ENCODE peak calls at places on chromosomes 11 and 22, in nine cellular contexts. One of them, this sample, is unnamed.

GRCh38 chr11:19938051-19938856 is 222.0 kb downstream of the DBX1 start:
- DNase-seq in ovary: no peak
- DNase-seq in endothelial cell of umbilical vein: peak; percentile 71
- DNase-seq in adrenal gland: peak; percentile 72
- DNase-seq in A549: peak; percentile 69
- DNase-seq in IMR-90: peak; percentile 54
- DNase-seq in suprapubic skin: no peak
- DNase-seq in tibial nerve: no peak
- DNase-seq in transverse colon: peak; percentile 49
- DNase-seq in this sample: peak; percentile 53

GRCh38 chr11:68159665-68160064 is 38.5 kb upstream of the CHKA start:
- DNase-seq in IMR-90: no peak
- DNase-seq in suprapubic skin: no peak
- DNase-seq in tibial nerve: no peak
- DNase-seq in endothelial cell of umbilical vein: no peak
- DNase-seq in adrenal gland: no peak
- DNase-seq in transverse colon: no peak
- DNase-seq in A549: no peak
- DNase-seq in ovary: no peak
- DNase-seq in this sample: no peak

GRCh38 chr22:47060718-47061117 is 298.3 kb downstream of the TBC1D22A start:
- DNase-seq in endothelial cell of umbilical vein: no peak
- DNase-seq in ovary: no peak
- DNase-seq in adrenal gland: no peak
- DNase-seq in tibial nerve: no peak
- DNase-seq in transverse colon: no peak
- DNase-seq in suprapubic skin: no peak
- DNase-seq in A549: no peak
- DNase-seq in IMR-90: no peak
- DNase-seq in this sample: no peak

GRCh38 chr11:78398715-78399114 is 18.9 kb downstream of the GAB2 start:
- DNase-seq in transverse colon: no peak
- DNase-seq in tibial nerve: no peak
- DNase-seq in endothelial cell of umbilical vein: no peak
- DNase-seq in A549: no peak
- DNase-seq in suprapubic skin: no peak
- DNase-seq in IMR-90: no peak
- DNase-seq in ovary: no peak
- DNase-seq in adrenal gland: no peak
- DNase-seq in this sample: no peak

GRCh38 chr11:105033344-105033743 is 1.6 kb downstream of the CASP1 start:
- DNase-seq in IMR-90: no peak
- DNase-seq in endothelial cell of umbilical vein: no peak
- DNase-seq in tibial nerve: no peak
- DNase-seq in adrenal gland: no peak
- DNase-seq in A549: no peak
- DNase-seq in transverse colon: no peak
- DNase-seq in suprapubic skin: no peak
- DNase-seq in ovary: no peak
- DNase-seq in this sample: no peak

GRCh38 chr22:46936378-46936916 is 174.0 kb downstream of the TBC1D22A start:
- DNase-seq in A549: no peak
- DNase-seq in endothelial cell of umbilical vein: no peak
- DNase-seq in IMR-90: no peak
- DNase-seq in suprapubic skin: no peak
- DNase-seq in adrenal gland: peak; percentile 54
- DNase-seq in tibial nerve: no peak
- DNase-seq in transverse colon: no peak
- DNase-seq in ovary: no peak
- DNase-seq in this sample: no peak

GRCh38 chr11:60775420-60775961 is 9.6 kb upstream of the MS4A10 start:
- DNase-seq in transverse colon: peak; percentile 91
- DNase-seq in A549: peak; percentile 83
- DNase-seq in IMR-90: peak; percentile 86
- DNase-seq in endothelial cell of umbilical vein: peak; percentile 95
- DNase-seq in adrenal gland: peak; percentile 95
- DNase-seq in tibial nerve: peak; percentile 78
- DNase-seq in suprapubic skin: peak; percentile 82
- DNase-seq in ovary: peak; percentile 87
- DNase-seq in this sample: peak; percentile 88

GRCh38 chr11:122095950-122096942 is 19.8 kb downstream of the BLID start:
- DNase-seq in suprapubic skin: no peak
- DNase-seq in adrenal gland: no peak
- DNase-seq in transverse colon: no peak
- DNase-seq in ovary: no peak
- DNase-seq in tibial nerve: no peak
- DNase-seq in A549: no peak
- DNase-seq in IMR-90: peak; percentile 81
- DNase-seq in endothelial cell of umbilical vein: peak; percentile 21
- DNase-seq in this sample: no peak

DNA sequence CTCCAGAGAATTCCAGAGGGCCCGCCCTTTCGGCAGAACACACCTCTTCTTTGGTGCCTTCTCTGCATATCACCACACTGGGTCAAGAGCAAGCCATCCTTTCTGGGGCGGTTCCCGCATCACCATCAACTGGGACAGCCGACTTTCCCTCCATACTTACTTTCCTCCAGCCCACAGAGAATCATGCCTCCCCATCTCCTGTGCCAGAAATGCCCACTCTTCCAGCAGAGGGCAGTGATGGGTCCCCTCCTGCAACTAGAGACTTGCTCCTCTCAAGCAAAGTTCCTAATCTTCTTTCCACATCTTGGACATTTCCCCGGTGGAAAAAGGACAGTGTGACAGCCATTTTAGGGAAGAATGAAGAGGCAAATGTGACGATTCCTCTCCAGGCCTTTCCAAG is 157.7 kb downstream of the C11orf91 start:
- DNase-seq in tibial nerve: peak; percentile 21
- DNase-seq in ovary: no peak
- DNase-seq in A549: peak; percentile 86
- DNase-seq in suprapubic skin: no peak
- DNase-seq in adrenal gland: peak; percentile 80
- DNase-seq in transverse colon: peak; percentile 44
- DNase-seq in IMR-90: peak; percentile 40
- DNase-seq in endothelial cell of umbilical vein: peak; percentile 72
- DNase-seq in this sample: peak; percentile 66
- H3K4me3 ChIP-seq in tibial nerve: no peak overlapping the region
- H3K4me3 ChIP-seq in ovary: no peak overlapping the region
- H3K4me3 ChIP-seq in A549: no peak overlapping the region
- H3K4me3 ChIP-seq in suprapubic skin: no peak overlapping the region
- H3K4me3 ChIP-seq in adrenal gland: no peak overlapping the region
- H3K4me3 ChIP-seq in transverse colon: no peak overlapping the region
- H3K4me3 ChIP-seq in IMR-90: no peak overlapping the region
- H3K4me3 ChIP-seq in endothelial cell of umbilical vein: no peak overlapping the region
- H3K4me3 ChIP-seq in this sample: no peak overlapping the region

DNA sequence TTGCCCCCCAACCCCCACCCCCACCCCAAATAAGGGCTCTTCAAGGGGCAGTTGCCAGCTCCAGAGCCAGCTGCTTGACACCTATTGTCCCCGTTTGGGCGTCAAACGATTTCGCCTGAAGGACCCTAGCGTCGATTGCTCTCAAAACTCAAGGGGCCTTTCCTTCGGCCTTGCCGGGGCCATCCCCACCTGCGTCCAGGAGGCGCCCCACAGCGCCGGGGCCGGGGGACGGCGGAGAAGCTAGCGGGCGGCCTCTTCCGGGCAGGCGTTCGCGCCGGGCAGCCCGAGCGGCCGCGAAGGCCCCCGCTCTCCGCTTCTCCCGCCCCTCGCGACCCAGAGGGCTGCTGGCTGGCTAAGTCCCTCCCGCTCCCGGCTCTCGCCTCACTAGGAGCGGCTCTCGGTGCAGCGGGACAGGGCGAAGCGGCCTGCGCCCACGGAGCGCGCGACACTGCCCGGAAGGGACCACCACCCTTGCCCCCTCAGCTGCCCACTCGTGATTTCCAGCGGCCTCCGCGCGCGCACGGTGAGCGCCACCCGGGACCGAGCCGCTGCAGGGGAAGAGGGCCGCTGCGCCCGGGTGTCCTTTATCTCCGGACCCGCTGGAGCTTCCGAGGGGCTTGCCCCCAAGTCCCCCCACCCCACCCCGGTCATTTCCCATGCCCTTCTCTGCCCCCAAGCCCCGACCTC is at the start of gene CAPRIN1:
- DNase-seq in tibial nerve: peak; percentile 61
- DNase-seq in transverse colon: peak; percentile 89
- DNase-seq in IMR-90: peak; percentile 83
- DNase-seq in suprapubic skin: peak; percentile 91
- DNase-seq in ovary: peak; percentile 86
- DNase-seq in adrenal gland: peak; percentile 88
- DNase-seq in A549: peak; percentile 89
- DNase-seq in endothelial cell of umbilical vein: peak; percentile 89
- DNase-seq in this sample: peak; percentile 87
- TF ChIP-seq POLR2A in tibial nerve: peak; percentile 58
- TF ChIP-seq POLR2A in transverse colon: peak; percentile 91
- TF ChIP-seq POLR2A in IMR-90: peak; percentile 70
- TF ChIP-seq POLR2A in suprapubic skin: peak; percentile 50
- TF ChIP-seq POLR2A in ovary: peak; percentile 39
- TF ChIP-seq POLR2A in adrenal gland: peak; percentile 76
- TF ChIP-seq POLR2A in A549: peak; percentile 75
- TF ChIP-seq POLR2A in endothelial cell of umbilical vein: peak; percentile 86
- TF ChIP-seq POLR2A in this sample: no peak

GRCh38 chr11:10317281-10317755 is 12.4 kb downstream of the ADM start:
- DNase-seq in adrenal gland: no peak
- DNase-seq in ovary: peak; percentile 52
- DNase-seq in IMR-90: peak; percentile 14
- DNase-seq in suprapubic skin: no peak
- DNase-seq in endothelial cell of umbilical vein: no peak
- DNase-seq in A549: no peak
- DNase-seq in transverse colon: no peak
- DNase-seq in tibial nerve: no peak
- DNase-seq in this sample: no peak

GRCh38 chr11:10320164-10320563 is 15.3 kb downstream of the ADM start:
- DNase-seq in suprapubic skin: no peak
- DNase-seq in adrenal gland: no peak
- DNase-seq in transverse colon: no peak
- DNase-seq in IMR-90: no peak
- DNase-seq in A549: no peak
- DNase-seq in tibial nerve: no peak
- DNase-seq in ovary: no peak
- DNase-seq in endothelial cell of umbilical vein: no peak
- DNase-seq in this sample: no peak

GRCh38 chr11:10319691-10320090 is 14.8 kb downstream of the ADM start:
- DNase-seq in IMR-90: no peak
- DNase-seq in adrenal gland: no peak
- DNase-seq in ovary: no peak
- DNase-seq in tibial nerve: no peak
- DNase-seq in A549: no peak
- DNase-seq in transverse colon: no peak
- DNase-seq in endothelial cell of umbilical vein: no peak
- DNase-seq in suprapubic skin: no peak
- DNase-seq in this sample: no peak

GRCh38 chr11:10317776-10318526 is 13.1 kb downstream of the ADM start:
- DNase-seq in A549: no peak
- DNase-seq in ovary: no peak
- DNase-seq in tibial nerve: no peak
- DNase-seq in endothelial cell of umbilical vein: no peak
- DNase-seq in transverse colon: no peak
- DNase-seq in suprapubic skin: no peak
- DNase-seq in adrenal gland: no peak
- DNase-seq in IMR-90: no peak
- DNase-seq in this sample: no peak

DNA sequence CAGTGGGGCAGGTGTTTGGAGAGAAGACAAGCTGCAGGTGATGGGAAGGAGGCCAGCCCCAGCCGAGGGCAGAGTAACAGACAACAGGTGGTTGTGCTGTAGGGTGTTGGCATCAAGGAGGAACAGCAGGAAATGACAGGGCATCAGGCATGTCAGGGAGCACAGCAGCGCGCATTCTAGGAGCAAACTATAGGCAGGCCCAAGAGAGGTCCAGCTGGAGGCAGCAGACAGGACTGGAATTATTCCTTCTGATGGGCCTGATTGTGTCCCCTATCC is 13.6 kb downstream of the ADM start:
- DNase-seq in transverse colon: peak; percentile 54
- DNase-seq in ovary: no peak
- DNase-seq in endothelial cell of umbilical vein: no peak
- DNase-seq in adrenal gland: no peak
- DNase-seq in suprapubic skin: no peak
- DNase-seq in IMR-90: no peak
- DNase-seq in tibial nerve: no peak
- DNase-seq in A549: no peak
- DNase-seq in this sample: no peak
- H3K4me3 ChIP-seq in transverse colon: no peak overlapping the region
- H3K4me3 ChIP-seq in ovary: no peak overlapping the region
- H3K4me3 ChIP-seq in endothelial cell of umbilical vein: no peak overlapping the region
- H3K4me3 ChIP-seq in adrenal gland: no peak overlapping the region
- H3K4me3 ChIP-seq in suprapubic skin: no peak overlapping the region
- H3K4me3 ChIP-seq in IMR-90: no peak overlapping the region
- H3K4me3 ChIP-seq in tibial nerve: no peak overlapping the region
- H3K4me3 ChIP-seq in A549: no peak overlapping the region
- H3K4me3 ChIP-seq in this sample: no peak overlapping the region

GRCh38 chr11:44928144-44928543 is 22.5 kb downstream of the TP53I11 start:
- DNase-seq in IMR-90: no peak
- DNase-seq in transverse colon: no peak
- DNase-seq in suprapubic skin: no peak
- DNase-seq in ovary: no peak
- DNase-seq in endothelial cell of umbilical vein: no peak
- DNase-seq in tibial nerve: no peak
- DNase-seq in A549: no peak
- DNase-seq in adrenal gland: no peak
- DNase-seq in this sample: no peak

GRCh38 chr11:44928807-44929206 is 21.9 kb downstream of the TP53I11 start:
- DNase-seq in A549: no peak
- DNase-seq in transverse colon: no peak
- DNase-seq in IMR-90: no peak
- DNase-seq in endothelial cell of umbilical vein: no peak
- DNase-seq in adrenal gland: no peak
- DNase-seq in tibial nerve: no peak
- DNase-seq in ovary: no peak
- DNase-seq in suprapubic skin: no peak
- DNase-seq in this sample: no peak

GRCh38 chr11:44930588-44931302 is 19.9 kb downstream of the TP53I11 start:
- DNase-seq in tibial nerve: no peak
- DNase-seq in adrenal gland: no peak
- DNase-seq in endothelial cell of umbilical vein: no peak
- DNase-seq in suprapubic skin: no peak
- DNase-seq in IMR-90: no peak
- DNase-seq in A549: no peak
- DNase-seq in transverse colon: no peak
- DNase-seq in ovary: no peak
- DNase-seq in this sample: no peak

GRCh38 chr11:44934110-44934509 is 16.6 kb downstream of the TP53I11 start:
- DNase-seq in ovary: no peak
- DNase-seq in suprapubic skin: no peak
- DNase-seq in tibial nerve: no peak
- DNase-seq in A549: no peak
- DNase-seq in adrenal gland: no peak
- DNase-seq in transverse colon: no peak
- DNase-seq in endothelial cell of umbilical vein: no peak
- DNase-seq in IMR-90: no peak
- DNase-seq in this sample: no peak

DNA sequence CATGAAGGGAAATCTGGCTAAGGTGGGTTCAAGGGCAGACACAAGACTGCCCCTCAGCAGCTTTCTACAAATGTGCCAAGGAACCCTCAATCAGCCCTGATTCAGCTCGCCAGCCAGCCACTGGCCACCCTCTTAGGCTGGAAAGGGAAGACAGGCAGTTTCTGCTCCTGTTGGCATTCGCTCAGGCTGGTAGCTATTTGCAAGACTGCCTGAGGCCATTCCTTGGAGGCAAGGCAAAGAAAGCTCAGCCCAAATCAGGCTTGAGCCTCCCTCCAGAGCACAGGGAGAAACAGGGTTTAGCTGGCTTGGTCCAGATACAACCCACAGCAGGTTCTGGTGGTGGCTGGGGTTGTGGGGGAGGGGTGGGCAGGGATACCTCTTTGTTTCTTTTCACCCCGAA is 19.2 kb downstream of the TP53I11 start:
- DNase-seq in IMR-90: no peak
- DNase-seq in suprapubic skin: no peak
- DNase-seq in transverse colon: no peak
- DNase-seq in adrenal gland: no peak
- DNase-seq in ovary: no peak
- DNase-seq in A549: no peak
- DNase-seq in endothelial cell of umbilical vein: no peak
- DNase-seq in tibial nerve: no peak
- DNase-seq in this sample: no peak
- TF ChIP-seq POLR2A in IMR-90: no peak
- TF ChIP-seq POLR2A in suprapubic skin: no peak
- TF ChIP-seq POLR2A in transverse colon: no peak
- TF ChIP-seq POLR2A in adrenal gland: no peak
- TF ChIP-seq POLR2A in ovary: no peak
- TF ChIP-seq POLR2A in A549: no peak
- TF ChIP-seq POLR2A in endothelial cell of umbilical vein: no peak
- TF ChIP-seq POLR2A in tibial nerve: no peak
- TF ChIP-seq POLR2A in this sample: no peak

This sample was measured in stomach.